ENCODE peak calls at places on chromosomes 3 and 15, in four cellular contexts. Q, A, N and L are unnamed samples. For H3K4me1, the result is how much of the 10 kb centered on the place peaks cover.

GRCh38 chr15:47422901-47423300 is 294.4 kb upstream of the SEMA6D start:
- DNase-seq in Q (no peak), A (no peak), N (peak), L (no peak)

GRCh38 chr15:36959746-36960145 is 140.6 kb downstream of the MEIS2 start:
- DNase-seq in Q (no peak), A (no peak), N (peak), L (no peak)

GRCh38 chr15:34850121-34850520 is 54.8 kb upstream of the ACTC1 start:
- DNase-seq in Q (no peak), A (no peak), N (no peak), L (no peak)

GRCh38 chr15:80599359-80599758 is 95.8 kb upstream of the ABHD17C start:
- DNase-seq in Q (no peak), A (no peak), N (peak), L (no peak)

GRCh38 chr3:58575986-58576652 is 1.1 kb downstream of the FAM107A start:
- DNase-seq in Q (no peak), A (peak), N (no peak), L (no peak)

GRCh38 chr15:92670625-92671024 is 15.1 kb upstream of the FAM174B start:
- DNase-seq in Q (no peak), A (no peak), N (no peak), L (no peak)

GRCh38 chr3:139888561-139889140 is 46.3 kb upstream of the CLSTN2 start:
- DNase-seq in Q (no peak), A (no peak), N (no peak), L (no peak)

GRCh38 chr15:101307897-101308603 is 13.0 kb upstream of the SNRPA1 start:
- DNase-seq in Q (no peak), A (no peak), N (no peak), L (peak)

GRCh38 chr3:151789853-151790463 is 24.0 kb upstream of the AADAC start:
- DNase-seq in Q (no peak), A (no peak), N (no peak), L (no peak)

GRCh38 chr15:39426552-39427532 is 154.0 kb upstream of the THBS1 start:
- DNase-seq in Q (no peak), A (peak), N (peak), L (peak)

GRCh38 chr3:129628169-129628522 is 21.7 kb upstream of the PLXND1 start:
- DNase-seq in Q (no peak), A (no peak), N (no peak), L (no peak)

GRCh38 chr3:129627350-129628168 is 21.1 kb upstream of the PLXND1 start:
- DNase-seq in Q (peak), A (peak), N (peak), L (no peak)

GRCh38 chr3:129629011-129629410 is 22.5 kb upstream of the PLXND1 start:
- DNase-seq in Q (no peak), A (no peak), N (no peak), L (no peak)

GRCh38 chr3:129625071-129625874 is 18.8 kb upstream of the PLXND1 start:
- DNase-seq in Q (peak), A (peak), N (no peak), L (peak)

GRCh38 chr3:129626744-129627349 is 20.4 kb upstream of the PLXND1 start:
- DNase-seq in Q (peak), A (peak), N (peak), L (peak)
- H3K4me1 ChIP-seq in Q (under half), A (under half), N (under half), L (under half)

DNA sequence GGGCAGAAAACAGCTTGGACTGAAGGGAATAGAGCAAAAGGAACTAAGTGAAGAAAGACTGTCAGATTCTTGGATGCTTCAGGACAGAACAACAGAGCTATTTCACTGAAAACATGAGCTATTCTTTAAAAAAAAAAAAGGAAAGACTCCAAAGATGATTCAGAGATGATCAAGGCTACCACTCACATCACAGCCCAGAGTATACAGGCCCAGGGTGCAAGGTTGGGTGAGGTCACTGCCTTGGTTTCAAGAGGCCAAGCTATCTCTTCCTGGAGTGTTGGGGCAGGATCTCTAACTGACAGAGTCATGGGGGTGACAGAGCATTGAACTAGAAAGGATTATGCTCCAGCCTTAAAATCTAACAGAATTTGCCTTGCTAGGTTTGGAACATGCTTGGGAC is 118.1 kb downstream of the AGBL1 start:
- DNase-seq in Q (no peak), A (no peak), N (no peak), L (no peak)
- H3K27ac ChIP-seq in Q (no peak), A (no peak), N (no peak), L (no peak)

DNA sequence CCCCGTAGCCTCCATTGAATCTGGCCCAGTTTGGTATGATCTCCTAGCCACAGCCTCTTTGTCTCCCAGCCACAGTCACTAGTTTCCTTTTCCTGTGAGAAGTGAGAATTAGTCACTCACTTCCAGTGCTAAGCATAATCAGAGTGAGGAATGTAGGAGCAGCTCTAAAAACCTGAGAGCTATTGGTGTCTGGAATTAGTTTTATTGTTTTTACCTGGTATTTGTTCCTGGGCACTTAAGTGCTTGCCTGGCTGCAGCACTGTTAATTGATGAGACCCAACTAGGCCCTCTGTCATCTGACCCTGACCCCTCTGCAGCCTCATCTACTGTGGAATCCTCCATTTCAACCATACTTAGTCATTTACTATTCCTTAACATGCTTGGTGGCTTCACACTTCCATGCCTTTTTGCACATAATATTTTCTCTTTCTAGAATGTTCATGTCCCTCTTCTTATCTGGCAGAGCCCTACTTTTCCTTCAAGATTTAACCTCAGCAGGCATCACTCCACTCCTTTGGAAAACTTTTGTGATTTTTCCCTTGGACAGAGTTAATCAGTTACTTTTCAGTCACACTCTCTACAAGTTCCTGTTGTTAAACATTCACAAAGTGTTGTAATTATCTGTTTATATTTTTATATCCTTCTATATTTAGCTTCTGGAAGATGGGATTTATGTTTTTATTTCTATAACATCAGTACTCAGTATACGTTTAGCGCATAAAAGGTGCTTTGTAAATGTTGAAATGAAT is 48.8 kb downstream of the PDE8A start:
- DNase-seq in Q (no peak), A (no peak), N (peak), L (no peak)
- H3K4me1 ChIP-seq in Q (under half), A (under half), N (under half), L (under half)

DNA sequence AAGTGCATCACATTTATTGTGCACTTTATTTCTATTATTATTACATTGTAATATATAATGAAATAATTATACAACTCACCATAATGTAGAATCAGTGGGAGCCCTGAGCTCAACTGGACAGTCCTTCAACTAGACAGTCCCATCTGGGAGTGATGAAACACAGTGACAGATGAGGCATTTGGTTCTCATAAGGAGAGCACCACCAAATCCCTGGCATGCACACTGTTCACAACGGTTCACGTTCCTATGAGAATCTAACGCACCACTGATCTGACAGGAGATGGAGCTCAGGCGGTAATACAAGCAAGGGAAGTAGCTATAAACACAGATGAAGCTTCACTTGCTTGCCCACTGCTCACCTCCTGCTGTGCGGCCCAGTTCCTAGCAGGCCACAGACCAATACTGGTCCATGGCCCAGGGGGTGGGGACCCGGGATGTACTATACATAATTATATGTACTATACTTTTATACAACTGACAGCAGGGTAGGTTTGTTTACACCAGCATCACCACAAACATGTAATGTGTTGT is 16.9 kb downstream of the PRKAR2A start:
- DNase-seq in Q (no peak), A (no peak), N (no peak), L (no peak)
- H3K27ac ChIP-seq in Q (no peak), A (no peak), N (no peak), L (no peak)

GRCh38 chr15:89164712-89165211 is 56.6 kb downstream of the RLBP1 start:
- DNase-seq in Q (no peak), A (peak), N (no peak), L (no peak)
- H3K4me1 ChIP-seq in Q (under half), A (under half), N (under half), L (under half)

DNA sequence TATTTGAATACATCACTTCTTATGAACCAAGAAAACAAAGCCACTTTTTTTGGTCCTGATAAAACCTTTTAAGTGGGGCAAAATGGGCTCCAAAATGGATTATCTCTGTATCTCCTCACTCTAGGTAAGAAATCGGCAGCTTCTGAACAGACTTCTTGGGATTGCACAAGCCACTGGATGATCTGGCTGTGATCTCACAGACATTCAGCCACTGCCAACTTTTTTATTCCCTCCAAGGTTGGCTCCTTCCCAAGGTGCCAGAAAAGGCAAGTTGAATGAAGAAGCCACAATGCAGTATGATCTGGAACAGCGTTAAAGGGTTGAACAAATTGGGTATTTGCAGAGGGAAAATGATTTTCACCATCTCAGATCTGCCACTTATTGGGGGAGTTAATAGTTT is 73.2 kb downstream of the PRICKLE2 start:
- DNase-seq in Q (no peak), A (no peak), N (peak), L (no peak)
- H3K27ac ChIP-seq in Q (no peak), A (peak), N (no peak), L (no peak)